ENCODE peak calls at places on chromosomes 2 and 18, in five cellular contexts. X is SK-N-SH, U is K562, L is IMR-90, N is GM12878. I is an unnamed sample.
A peak's percentile ranks its signal among the peaks of the same experiment; 100 is the strongest.

GRCh38 chr2:20451346-20451745 is 4.5 kb downstream of the RHOB start:
- DNase-seq in X (no peak), U (no peak), L (peak; percentile 41), N (no peak), I (no peak)

GRCh38 chr2:113230531-113230930 is 48.2 kb downstream of the PAX8 start:
- DNase-seq in X (no peak), U (no peak), L (no peak), N (no peak), I (no peak)

GRCh38 chr2:9800975-9801723 is 42.1 kb upstream of the TAF1B start:
- DNase-seq in X (no peak), U (peak; percentile 69), L (peak; percentile 63), N (no peak), I (peak; percentile 30)

GRCh38 chr18:6850396-6850795 is 120.9 kb downstream of the ARHGAP28 start:
- DNase-seq in X (no peak), U (no peak), L (no peak), N (no peak), I (no peak)

GRCh38 chr2:173291412-173291811 is 63.3 kb upstream of the CDCA7 start:
- DNase-seq in X (no peak), U (peak; percentile 62), L (no peak), N (no peak), I (no peak)

GRCh38 chr2:24210106-24210455 is 35.2 kb downstream of the FAM228A start:
- DNase-seq in X (no peak), U (no peak), L (no peak), N (no peak), I (no peak)

GRCh38 chr2:231714639-231715498 is 6.5 kb downstream of the PTMA start:
- DNase-seq in X (peak; percentile 76), U (peak; percentile 82), L (no peak), N (peak; percentile 40), I (peak; percentile 84)

GRCh38 chr2:29374823-29375222 is 259.6 kb downstream of the CLIP4 start:
- DNase-seq in X (no peak), U (no peak), L (no peak), N (no peak), I (no peak)

GRCh38 chr2:241632478-241633325 is 4.3 kb downstream of the THAP4 start:
- DNase-seq in X (no peak), U (no peak), L (no peak), N (no peak), I (no peak)

GRCh38 chr18:31657823-31658669 is 26.3 kb downstream of the B4GALT6 start:
- DNase-seq in X (no peak), U (peak; percentile 25), L (no peak), N (peak; percentile 95), I (no peak)

GRCh38 chr2:110125292-110125691 is 9.7 kb upstream of the MALL start:
- DNase-seq in X (no peak), U (no peak), L (peak; percentile 11), N (no peak), I (no peak)

GRCh38 chr2:175903384-175903936 is 98.6 kb downstream of the LNPK start:
- DNase-seq in X (no peak), U (no peak), L (no peak), N (no peak), I (no peak)

GRCh38 chr2:32773409-32773808 is 145.6 kb downstream of the TTC27 start:
- DNase-seq in X (no peak), U (no peak), L (no peak), N (no peak), I (no peak)

GRCh38 chr2:35503738-35504160 is 851.8 kb upstream of the CRIM1 start:
- DNase-seq in X (no peak), U (no peak), L (no peak), N (no peak), I (no peak)

GRCh38 chr18:68448736-68449135 is 266.2 kb downstream of the TMX3 start:
- DNase-seq in X (no peak), U (no peak), L (peak; percentile 86), N (no peak), I (no peak)

GRCh38 chr2:70767699-70768584 is at the start of gene ADD2:
- DNase-seq in X (peak; percentile 93), U (peak; percentile 78), L (peak; percentile 1), N (no peak), I (no peak)

GRCh38 chr2:29024882-29025430 is 43.9 kb downstream of the TOGARAM2 start:
- DNase-seq in X (no peak), U (no peak), L (no peak), N (no peak), I (no peak)

GRCh38 chr2:65626831-65627230 is 194.4 kb upstream of the SPRED2 start:
- DNase-seq in X (no peak), U (no peak), L (no peak), N (no peak), I (no peak)

GRCh38 chr2:122366427-122366826 is 611.0 kb downstream of the TSN start:
- DNase-seq in X (no peak), U (no peak), L (no peak), N (no peak), I (no peak)

GRCh38 chr18:58495634-58496033 is 133.3 kb downstream of the ALPK2 start:
- DNase-seq in X (no peak), U (no peak), L (no peak), N (peak; percentile 56), I (no peak)

GRCh38 chr2:220033546-220033945 is 406.1 kb downstream of the SLC4A3 start:
- DNase-seq in X (no peak), U (no peak), L (peak; percentile 3), N (no peak), I (no peak)

GRCh38 chr2:160278889-160279196 is 78.8 kb upstream of the ITGB6 start:
- DNase-seq in X (peak; percentile 12), U (no peak), L (peak; percentile 57), N (no peak), I (peak; percentile 15)

GRCh38 chr18:13464432-13465125 is 246.0 kb downstream of the LDLRAD4 start:
- DNase-seq in X (no peak), U (no peak), L (no peak), N (peak; percentile 44), I (no peak)

GRCh38 chr2:52034706-52035105 is 1002.8 kb upstream of the NRXN1 start:
- DNase-seq in X (no peak), U (no peak), L (no peak), N (no peak), I (no peak)

GRCh38 chr2:192749606-192750200 is 555.0 kb upstream of the TMEFF2 start:
- DNase-seq in X (peak; percentile 9), U (no peak), L (no peak), N (no peak), I (peak; percentile 9)

GRCh38 chr2:109516445-109517117 is 97.2 kb downstream of the SEPTIN10 start:
- DNase-seq in X (peak; percentile 67), U (peak; percentile 60), L (peak; percentile 23), N (no peak), I (peak; percentile 73)

GRCh38 chr2:27863146-27863545 is 27.0 kb downstream of the RBKS start:
- DNase-seq in X (no peak), U (no peak), L (no peak), N (no peak), I (no peak)

GRCh38 chr2:128076461-128077106 is 14.4 kb upstream of the UGGT1 start:
- DNase-seq in X (no peak), U (no peak), L (no peak), N (no peak), I (no peak)

GRCh38 chr2:200929334-200930249 is 33.9 kb downstream of the ORC2 start:
- DNase-seq in X (no peak), U (no peak), L (peak; percentile 54), N (no peak), I (peak; percentile 41)

GRCh38 chr18:8842506-8842905 is 137.2 kb downstream of the MTCL1 start:
- DNase-seq in X (no peak), U (no peak), L (no peak), N (no peak), I (no peak)

GRCh38 chr2:102046135-102046901 is 54.6 kb downstream of the IL1R2 start:
- DNase-seq in X (no peak), U (no peak), L (peak; percentile 89), N (no peak), I (peak; percentile 98)

GRCh38 chr2:222448806-222449205 is 24.5 kb downstream of the SGPP2 start:
- DNase-seq in X (no peak), U (no peak), L (peak; percentile 44), N (no peak), I (no peak)

GRCh38 chr18:79395308-79395640 is 456 bp upstream of the NFATC1 start:
- DNase-seq in X (no peak), U (no peak), L (no peak), N (no peak), I (no peak)

DNA sequence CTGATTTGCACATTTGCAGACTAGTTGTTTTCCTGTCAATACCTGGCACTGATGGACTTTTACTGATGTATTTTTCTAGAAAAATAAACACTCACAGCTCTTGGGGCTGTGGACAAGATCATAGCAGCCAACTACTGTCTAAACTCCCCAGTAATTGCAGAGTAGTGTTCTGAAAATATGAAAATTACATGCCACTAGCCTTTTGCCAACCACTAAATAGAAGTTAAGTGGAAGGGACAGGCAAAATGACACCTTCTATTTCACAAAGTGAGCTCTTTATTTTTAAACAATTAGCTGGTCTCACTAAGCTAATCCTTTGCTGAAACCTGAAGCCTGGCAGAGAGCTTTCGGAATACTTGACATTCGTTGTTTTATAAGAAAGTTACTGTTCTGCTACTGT is 128.9 kb downstream of the PIEZO2 start:
- DNase-seq in X (no peak), U (no peak), L (no peak), N (no peak), I (no peak)
- TF ChIP-seq MXI1 in X (no peak), U (no peak), L (no peak), N (no peak), I (no peak)

GRCh38 chr2:197947219-197947757 is 142.9 kb downstream of the PLCL1 start:
- DNase-seq in X (no peak), U (no peak), L (no peak), N (no peak), I (no peak)

GRCh38 chr2:197949224-197949623 is 144.8 kb downstream of the PLCL1 start:
- DNase-seq in X (no peak), U (peak; percentile 32), L (no peak), N (no peak), I (no peak)

GRCh38 chr2:197950754-197951153 is 146.4 kb downstream of the PLCL1 start:
- DNase-seq in X (no peak), U (no peak), L (no peak), N (no peak), I (no peak)

GRCh38 chr2:197954328-197954727 is 149.9 kb downstream of the PLCL1 start:
- DNase-seq in X (no peak), U (no peak), L (no peak), N (no peak), I (no peak)

GRCh38 chr2:197952540-197953202 is 148.3 kb downstream of the PLCL1 start:
- DNase-seq in X (no peak), U (peak; percentile 41), L (no peak), N (peak; percentile 24), I (no peak)
- H3K27ac ChIP-seq in X (no peak overlapping the region), U (peak overlapping the region; percentile 59), L (no peak overlapping the region), N (no peak overlapping the region), I (no peak overlapping the region)

DNA sequence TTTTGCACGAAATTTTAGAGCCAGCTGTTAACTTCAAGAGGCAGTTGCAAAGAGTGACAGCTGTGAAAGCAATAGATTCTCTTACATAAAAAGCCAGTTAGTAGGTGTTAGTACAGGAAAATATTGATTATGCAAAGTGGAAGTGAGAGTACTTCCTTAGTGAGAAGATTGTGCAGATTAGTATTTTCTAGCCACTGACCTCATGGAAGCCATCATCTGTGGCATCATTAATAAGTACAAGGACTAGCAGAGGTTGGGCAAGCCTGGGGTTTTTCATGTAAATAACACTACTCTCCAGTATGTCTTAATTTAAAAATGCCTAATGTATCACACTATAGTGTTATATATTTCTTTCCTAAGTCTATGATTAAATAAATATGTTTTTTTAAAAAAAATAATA is 166.2 kb upstream of the DTNA start:
- DNase-seq in X (no peak), U (no peak), L (no peak), N (no peak), I (no peak)
- TF ChIP-seq MXI1 in X (no peak), U (no peak), L (no peak), N (no peak), I (no peak)

GRCh38 chr2:168706806-168707205 is 95.6 kb upstream of the NOSTRIN start:
- DNase-seq in X (no peak), U (no peak), L (no peak), N (no peak), I (no peak)
- H3K27ac ChIP-seq in X (no peak overlapping the region), U (no peak overlapping the region), L (no peak overlapping the region), N (no peak overlapping the region), I (no peak overlapping the region)